ENCODE peak calls at places on chromosomes 13 and 19, in nine cellular contexts. M is activated B cell treated with CpG ODN at 0.5 μM for 24 hours, V is endothelial cell, K is PC-3, I is GM23338, O is thyroid gland, Q is fibroblast of lung, B is left ventricle myocardium inferior, A is astrocyte of the spinal cord. Z is an unnamed sample.

GRCh38 chr19:47891622-47891922 is 5.5 kb upstream of the SULT2A1 start:
- DNase-seq in M (no peak), V (no peak), K (no peak), I (no peak), O (no peak), Q (no peak), B (no peak), A (no peak), Z (no peak)

GRCh38 chr19:373391-374182 is 29.0 kb upstream of the MIER2 start:
- DNase-seq in M (no peak), V (no peak), K (no peak), I (no peak), O (no peak), Q (no peak), B (no peak), A (no peak), Z (no peak)

GRCh38 chr13:49495783-49496762 is at the start of gene PHF11:
- DNase-seq in M (peak), V (peak), K (peak), I (peak), O (peak), Q (peak), B (peak), A (peak), Z (peak)

GRCh38 chr19:19134687-19135158 is 3.6 kb downstream of the TMEM161A start:
- DNase-seq in M (peak), V (no peak), K (no peak), I (peak), O (peak), Q (no peak), B (peak), A (no peak), Z (no peak)

GRCh38 chr13:40682449-40683240 is 16.2 kb upstream of the FOXO1 start:
- DNase-seq in M (no peak), V (no peak), K (peak), I (peak), O (no peak), Q (peak), B (no peak), A (peak), Z (no peak)

GRCh38 chr13:105316731-105317130 is 1218.7 kb downstream of the EFNB2 start:
- DNase-seq in M (no peak), V (no peak), K (no peak), I (no peak), O (no peak), Q (no peak), B (no peak), A (no peak), Z (no peak)

GRCh38 chr13:75797256-75797655 is 161.1 kb downstream of the LMO7 start:
- DNase-seq in M (no peak), V (no peak), K (no peak), I (no peak), O (no peak), Q (no peak), B (no peak), A (no peak), Z (no peak)

GRCh38 chr19:18456974-18457373 is 19.0 kb upstream of the ISYNA1 start:
- DNase-seq in M (no peak), V (no peak), K (no peak), I (no peak), O (no peak), Q (no peak), B (peak), A (no peak), Z (no peak)

GRCh38 chr19:14187586-14187985 is 18.4 kb downstream of the ADGRL1 start:
- DNase-seq in M (no peak), V (no peak), K (no peak), I (no peak), O (no peak), Q (no peak), B (no peak), A (no peak), Z (no peak)

GRCh38 chr19:32773126-32773525 is 53.6 kb downstream of the TDRD12 start:
- DNase-seq in M (no peak), V (no peak), K (no peak), I (no peak), O (no peak), Q (no peak), B (no peak), A (no peak), Z (no peak)

GRCh38 chr13:51221674-51222509 is at the start of gene FAM124A:
- DNase-seq in M (peak), V (peak), K (peak), I (peak), O (peak), Q (peak), B (peak), A (no peak), Z (peak)

GRCh38 chr13:24623141-24623665 is 57.0 kb upstream of the ATP12A start:
- DNase-seq in M (no peak), V (no peak), K (no peak), I (no peak), O (no peak), Q (no peak), B (no peak), A (no peak), Z (no peak)

GRCh38 chr19:33143897-33144405 is 12.0 kb downstream of the WDR88 start:
- DNase-seq in M (peak), V (peak), K (peak), I (peak), O (peak), Q (peak), B (peak), A (peak), Z (peak)

GRCh38 chr13:99228737-99229691 is 28.4 kb downstream of the UBAC2 start:
- DNase-seq in M (no peak), V (no peak), K (peak), I (no peak), O (no peak), Q (peak), B (no peak), A (peak), Z (no peak)

GRCh38 chr13:27360562-27360961 is 63.9 kb upstream of the GTF3A start:
- DNase-seq in M (no peak), V (no peak), K (peak), I (no peak), O (no peak), Q (no peak), B (no peak), A (no peak), Z (no peak)

GRCh38 chr13:50729177-50729576 is 114.3 kb downstream of the DLEU7 start:
- DNase-seq in M (no peak), V (no peak), K (no peak), I (no peak), O (no peak), Q (no peak), B (no peak), A (no peak), Z (no peak)

GRCh38 chr19:41945135-41945766 is 13.9 kb downstream of the RABAC1 start:
- DNase-seq in M (peak), V (no peak), K (no peak), I (no peak), O (peak), Q (no peak), B (no peak), A (no peak), Z (no peak)

GRCh38 chr13:100125946-100126345 is 37.1 kb downstream of the PCCA start:
- DNase-seq in M (no peak), V (no peak), K (peak), I (no peak), O (no peak), Q (no peak), B (no peak), A (no peak), Z (no peak)

GRCh38 chr13:45934283-45934682 is 82.7 kb upstream of the SIAH3 start:
- DNase-seq in M (no peak), V (no peak), K (no peak), I (no peak), O (no peak), Q (no peak), B (no peak), A (no peak), Z (no peak)

GRCh38 chr13:67119481-67119883 is 110.7 kb downstream of the PCDH9 start:
- DNase-seq in M (no peak), V (no peak), K (peak), I (no peak), O (no peak), Q (peak), B (no peak), A (peak), Z (no peak)

GRCh38 chr13:109700176-109700575 is 86.2 kb downstream of the IRS2 start:
- DNase-seq in M (no peak), V (peak), K (peak), I (no peak), O (peak), Q (peak), B (peak), A (peak), Z (peak)

GRCh38 chr19:39867133-39867532 is 21.0 kb upstream of the FBL start:
- DNase-seq in M (no peak), V (no peak), K (no peak), I (no peak), O (no peak), Q (no peak), B (no peak), A (no peak), Z (no peak)

GRCh38 chr13:28636677-28637317 is 22.1 kb upstream of the POMP start:
- DNase-seq in M (no peak), V (peak), K (peak), I (peak), O (peak), Q (peak), B (no peak), A (peak), Z (no peak)

GRCh38 chr19:2487780-2488330 is 11.9 kb downstream of the GADD45B start:
- DNase-seq in M (no peak), V (no peak), K (no peak), I (no peak), O (no peak), Q (no peak), B (no peak), A (no peak), Z (no peak)

GRCh38 chr19:10468133-10468532 is 35.0 kb downstream of the KEAP1 start:
- DNase-seq in M (no peak), V (no peak), K (no peak), I (peak), O (no peak), Q (no peak), B (no peak), A (no peak), Z (no peak)

GRCh38 chr13:49539746-49540145 is 44.0 kb downstream of the PHF11 start:
- DNase-seq in M (no peak), V (no peak), K (no peak), I (no peak), O (no peak), Q (no peak), B (no peak), A (no peak), Z (no peak)

GRCh38 chr13:87982436-87982835 is 311.3 kb downstream of the SLITRK5 start:
- DNase-seq in M (no peak), V (no peak), K (no peak), I (no peak), O (no peak), Q (no peak), B (no peak), A (no peak), Z (no peak)

GRCh38 chr13:80168089-80168850 is 172.7 kb downstream of the SPRY2 start:
- DNase-seq in M (no peak), V (no peak), K (no peak), I (no peak), O (no peak), Q (peak), B (no peak), A (peak), Z (no peak)

GRCh38 chr19:15181394-15181793 is 19.4 kb downstream of the NOTCH3 start:
- DNase-seq in M (no peak), V (no peak), K (no peak), I (peak), O (no peak), Q (no peak), B (no peak), A (no peak), Z (no peak)

DNA sequence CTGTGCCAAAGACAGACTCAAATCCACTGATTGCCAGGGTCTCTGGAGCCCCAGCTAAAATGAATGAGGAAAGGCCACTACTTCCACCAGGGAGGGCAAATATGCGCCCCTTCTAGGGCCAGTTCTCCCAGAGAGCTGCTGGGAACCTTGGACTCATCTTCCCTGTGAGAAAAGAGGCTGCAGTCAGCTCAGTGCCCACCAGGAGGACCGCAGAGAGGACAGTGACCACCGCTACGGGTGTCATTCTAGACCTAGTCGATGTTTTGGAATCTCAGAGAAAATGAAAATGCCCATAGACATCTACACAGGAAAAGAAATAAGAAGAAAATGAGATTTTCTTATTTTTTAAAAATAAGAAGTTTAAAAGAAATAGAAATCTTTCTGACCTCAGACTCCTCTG is 235.1 kb downstream of the UQCRFS1 start:
- DNase-seq in M (no peak), V (peak), K (no peak), I (peak), O (no peak), Q (no peak), B (no peak), A (no peak), Z (no peak)
- TF ChIP-seq CTCF in M (no peak), V (peak), K (no peak), I (peak), O (no peak), Q (no peak), B (no peak), A (no peak), Z (no peak)

GRCh38 chr19:50498219-50499056 is 12.6 kb downstream of the JOSD2 start:
- DNase-seq in M (no peak), V (no peak), K (no peak), I (no peak), O (no peak), Q (no peak), B (no peak), A (no peak), Z (no peak)

GRCh38 chr19:50494186-50495019 is 16.6 kb downstream of the JOSD2 start:
- DNase-seq in M (no peak), V (no peak), K (no peak), I (no peak), O (no peak), Q (no peak), B (no peak), A (no peak), Z (no peak)

GRCh38 chr19:50497030-50497420 is 14.0 kb downstream of the JOSD2 start:
- DNase-seq in M (no peak), V (no peak), K (no peak), I (no peak), O (no peak), Q (no peak), B (peak), A (no peak), Z (no peak)

GRCh38 chr19:50495020-50495531 is 15.9 kb downstream of the JOSD2 start:
- DNase-seq in M (no peak), V (no peak), K (no peak), I (no peak), O (no peak), Q (no peak), B (no peak), A (no peak), Z (no peak)

GRCh38 chr19:50496189-50497029 is 14.6 kb downstream of the JOSD2 start:
- DNase-seq in M (no peak), V (no peak), K (no peak), I (peak), O (peak), Q (no peak), B (peak), A (no peak), Z (no peak)
- TF ChIP-seq CTCF in M (no peak), V (no peak), K (no peak), I (no peak), O (no peak), Q (no peak), B (no peak), A (no peak), Z (no peak)

GRCh38 chr19:29326849-29327840 is 114.2 kb upstream of the UQCRFS1 start:
- DNase-seq in M (no peak), V (no peak), K (no peak), I (peak), O (no peak), Q (no peak), B (no peak), A (no peak), Z (no peak)

GRCh38 chr19:29323972-29324680 is 111.2 kb upstream of the UQCRFS1 start:
- DNase-seq in M (no peak), V (no peak), K (no peak), I (no peak), O (no peak), Q (no peak), B (no peak), A (no peak), Z (no peak)

GRCh38 chr19:29324717-29325116 is 111.8 kb upstream of the UQCRFS1 start:
- DNase-seq in M (no peak), V (no peak), K (no peak), I (no peak), O (no peak), Q (no peak), B (no peak), A (no peak), Z (no peak)

GRCh38 chr19:29325241-29325975 is 112.5 kb upstream of the UQCRFS1 start:
- DNase-seq in M (no peak), V (no peak), K (no peak), I (no peak), O (no peak), Q (no peak), B (no peak), A (no peak), Z (no peak)

GRCh38 chr19:29326351-29326750 is 113.4 kb upstream of the UQCRFS1 start:
- DNase-seq in M (no peak), V (no peak), K (no peak), I (no peak), O (no peak), Q (no peak), B (no peak), A (no peak), Z (no peak)
- TF ChIP-seq CTCF in M (no peak), V (no peak), K (no peak), I (no peak), O (no peak), Q (no peak), B (no peak), A (no peak), Z (no peak)

GRCh38 chr19:6530385-6531162 is at the start of gene TNFSF9:
- DNase-seq in M (peak), V (peak), K (peak), I (peak), O (peak), Q (peak), B (peak), A (peak), Z (peak)

GRCh38 chr19:6528544-6529121 is 2.2 kb upstream of the TNFSF9 start:
- DNase-seq in M (peak), V (no peak), K (no peak), I (peak), O (no peak), Q (no peak), B (peak), A (no peak), Z (no peak)

GRCh38 chr19:6531163-6531955 is 533 bp downstream of the TNFSF9 start:
- DNase-seq in M (no peak), V (no peak), K (no peak), I (no peak), O (no peak), Q (no peak), B (no peak), A (no peak), Z (no peak)

GRCh38 chr19:6529351-6529750 is 1.5 kb upstream of the TNFSF9 start:
- DNase-seq in M (no peak), V (no peak), K (no peak), I (no peak), O (no peak), Q (no peak), B (no peak), A (no peak), Z (no peak)

GRCh38 chr19:6529937-6530384 is 865 bp upstream of the TNFSF9 start:
- DNase-seq in M (no peak), V (no peak), K (no peak), I (no peak), O (no peak), Q (no peak), B (no peak), A (no peak), Z (no peak)
- TF ChIP-seq CTCF in M (no peak), V (no peak), K (no peak), I (no peak), O (no peak), Q (no peak), B (no peak), A (no peak), Z (no peak)

GRCh38 chr13:43895940-43896339 is 16.2 kb downstream of the LACC1 start:
- DNase-seq in M (no peak), V (no peak), K (no peak), I (no peak), O (no peak), Q (peak), B (no peak), A (no peak), Z (no peak)

GRCh38 chr13:43894438-43894837 is 14.7 kb downstream of the LACC1 start:
- DNase-seq in M (no peak), V (no peak), K (peak), I (peak), O (no peak), Q (peak), B (no peak), A (no peak), Z (no peak)
- TF ChIP-seq CTCF in M (no peak), V (peak), K (peak), I (no peak), O (peak), Q (no peak), B (peak), A (peak), Z (no peak)

Z was measured in mesothelial cell of epicardium.